ENCODE peak calls at places on chromosomes 5 and 9, in eight cellular contexts. R, Z, I, H, Y, O, D and L are unnamed samples. For H3K27me3, the result is how much of the 10 kb centered on the place peaks cover.

GRCh38 chr9:33913541-33913940 is 96.6 kb downstream of the UBE2R2 start:
- DNase-seq in R (no peak), Z (no peak), I (no peak), H (no peak), Y (no peak), O (no peak), D (no peak), L (no peak)

GRCh38 chr5:136404616-136405015 is 39.3 kb upstream of the TRPC7 start:
- DNase-seq in R (no peak), Z (no peak), I (no peak), H (no peak), Y (no peak), O (no peak), D (no peak), L (no peak)

GRCh38 chr5:33166522-33166921 is 274.2 kb upstream of the TARS1 start:
- DNase-seq in R (no peak), Z (no peak), I (no peak), H (no peak), Y (no peak), O (no peak), D (no peak), L (no peak)

GRCh38 chr5:173691931-173692330 is 75.5 kb upstream of the BOD1 start:
- DNase-seq in R (no peak), Z (no peak), I (no peak), H (no peak), Y (no peak), O (no peak), D (no peak), L (no peak)

GRCh38 chr5:83084336-83084735 is 7.0 kb downstream of the XRCC4 start:
- DNase-seq in R (no peak), Z (no peak), I (no peak), H (no peak), Y (no peak), O (no peak), D (no peak), L (no peak)

GRCh38 chr5:52491071-52491828 is 296.5 kb upstream of the ITGA1 start:
- DNase-seq in R (no peak), Z (no peak), I (no peak), H (no peak), Y (no peak), O (no peak), D (no peak), L (no peak)

GRCh38 chr9:10613413-10613812 is 611 bp upstream of the PTPRD start:
- DNase-seq in R (no peak), Z (no peak), I (no peak), H (no peak), Y (no peak), O (no peak), D (no peak), L (no peak)

GRCh38 chr5:93062548-93062947 is 518.5 kb downstream of the NR2F1-AS1 start:
- DNase-seq in R (no peak), Z (no peak), I (no peak), H (no peak), Y (no peak), O (no peak), D (no peak), L (no peak)

GRCh38 chr9:84141762-84142370 is 161.3 kb downstream of the RMI1 start:
- DNase-seq in R (no peak), Z (no peak), I (no peak), H (no peak), Y (no peak), O (no peak), D (no peak), L (no peak)

GRCh38 chr5:86909461-86909881 is 291.7 kb downstream of the COX7C start:
- DNase-seq in R (peak), Z (no peak), I (no peak), H (no peak), Y (no peak), O (no peak), D (no peak), L (peak)

GRCh38 chr5:29263836-29264235 is 1929.7 kb upstream of the CDH6 start:
- DNase-seq in R (no peak), Z (no peak), I (no peak), H (no peak), Y (no peak), O (no peak), D (no peak), L (no peak)

GRCh38 chr5:88780731-88781130 is 102.3 kb downstream of the MEF2C start:
- DNase-seq in R (no peak), Z (no peak), I (no peak), H (no peak), Y (no peak), O (no peak), D (no peak), L (no peak)

GRCh38 chr9:16267336-16268036 is 603.0 kb downstream of the BNC2 start:
- DNase-seq in R (peak), Z (no peak), I (no peak), H (no peak), Y (no peak), O (no peak), D (no peak), L (no peak)

GRCh38 chr5:96017951-96018350 is 56.3 kb upstream of the ELL2 start:
- DNase-seq in R (peak), Z (no peak), I (no peak), H (no peak), Y (no peak), O (no peak), D (no peak), L (peak)

GRCh38 chr5:106454651-106455415 is 1215.9 kb downstream of the EFNA5 start:
- DNase-seq in R (peak), Z (no peak), I (no peak), H (peak), Y (no peak), O (no peak), D (no peak), L (no peak)

GRCh38 chr5:167849874-167850273 is 441.6 kb upstream of the WWC1 start:
- DNase-seq in R (no peak), Z (no peak), I (no peak), H (no peak), Y (no peak), O (no peak), D (no peak), L (no peak)

GRCh38 chr5:179127136-179128040 is 67.2 kb downstream of the ZNF354C start:
- DNase-seq in R (no peak), Z (peak), I (no peak), H (no peak), Y (no peak), O (no peak), D (no peak), L (no peak)

GRCh38 chr9:112059145-112059979 is 115.7 kb downstream of the SUSD1 start:
- DNase-seq in R (peak), Z (no peak), I (no peak), H (peak), Y (no peak), O (no peak), D (peak), L (peak)

DNA sequence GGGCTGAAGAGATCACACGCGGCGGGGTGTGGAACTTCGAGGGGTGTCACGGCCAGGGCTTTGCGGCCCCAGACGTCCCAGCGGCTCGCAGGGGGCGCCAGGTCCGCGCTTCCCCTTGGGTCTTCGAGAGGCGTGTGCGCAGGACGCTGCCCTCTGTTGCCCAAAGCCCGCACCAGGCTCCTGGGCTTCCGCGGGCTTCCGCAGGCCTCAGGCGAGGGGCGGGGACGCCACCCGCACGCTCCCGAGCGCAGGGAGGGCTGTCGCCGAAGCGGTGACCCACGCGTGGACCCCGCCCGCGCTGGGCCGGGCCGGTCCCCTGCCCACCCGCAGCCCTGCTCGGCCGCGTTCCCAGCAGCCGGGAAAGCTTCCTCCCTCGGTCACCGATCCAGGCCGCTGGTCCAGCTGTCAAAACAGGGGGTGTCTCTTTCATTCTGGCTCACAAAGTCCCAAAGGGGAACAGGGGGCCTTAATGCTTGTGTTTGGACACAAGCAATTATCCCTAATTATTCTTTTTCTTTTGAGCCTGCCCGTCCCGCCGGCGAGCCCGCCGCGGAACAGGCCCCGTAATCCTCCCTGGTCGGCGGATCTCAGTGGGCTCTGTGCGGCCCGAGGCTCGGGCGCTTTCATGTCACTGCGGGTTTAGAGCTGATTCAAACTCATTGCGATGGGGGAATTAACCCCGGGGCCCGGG is 60.6 kb downstream of the TMEM174 start:
- DNase-seq in R (peak), Z (no peak), I (no peak), H (no peak), Y (no peak), O (peak), D (no peak), L (no peak)
- H3K27me3 ChIP-seq in R (under half), Z (half or more), I (under half), H (under half), Y (under half), O (under half), D (half or more), L (under half)

DNA sequence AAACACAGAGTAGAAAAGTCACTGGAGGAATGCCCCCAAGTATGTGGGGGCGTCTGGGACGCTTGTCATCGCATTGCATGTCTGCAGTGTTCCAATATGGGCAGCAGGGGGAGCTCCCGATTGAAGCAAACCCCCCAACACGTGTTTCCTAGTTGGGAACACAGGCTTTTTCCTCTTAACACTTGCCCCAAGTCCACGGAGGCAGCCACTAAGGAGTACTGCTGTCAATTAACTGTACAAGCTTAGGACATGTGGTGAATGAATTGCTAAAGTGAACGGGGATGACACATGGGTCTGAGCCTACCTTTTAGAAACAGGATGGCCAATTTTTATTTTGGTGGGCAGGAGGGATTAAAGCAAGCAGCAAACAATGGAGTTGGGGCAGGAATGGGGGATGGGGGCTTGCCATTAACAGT is 2.2 kb downstream of the GABRB2 start:
- DNase-seq in R (peak), Z (no peak), I (no peak), H (peak), Y (no peak), O (no peak), D (peak), L (no peak)
- H3K27me3 ChIP-seq in R (half or more), Z (half or more), I (under half), H (under half), Y (under half), O (under half), D (under half), L (under half)

DNA sequence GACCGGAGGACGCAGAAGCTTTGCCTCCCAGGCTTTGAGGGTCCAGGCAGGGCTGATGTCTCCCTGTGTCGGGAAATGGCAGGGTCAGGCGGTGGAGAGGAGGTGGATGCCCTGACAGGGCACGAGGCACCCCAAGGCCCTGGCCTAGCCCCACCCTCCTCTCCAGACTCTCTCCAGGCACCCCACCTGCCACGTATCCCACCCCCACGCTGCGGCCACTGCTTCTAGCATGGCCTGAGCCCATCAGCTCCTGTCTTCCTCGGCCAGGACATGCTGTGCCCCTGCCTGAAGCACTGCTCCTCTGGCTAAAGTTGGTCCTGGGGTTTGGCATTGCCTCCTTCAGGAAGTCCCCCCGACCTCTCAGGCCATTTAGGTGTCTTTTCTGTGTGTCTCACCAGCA is 64.2 kb upstream of the RXRA start:
- DNase-seq in R (no peak), Z (no peak), I (no peak), H (no peak), Y (no peak), O (no peak), D (no peak), L (no peak)
- H3K27me3 ChIP-seq in R (half or more), Z (under half), I (under half), H (under half), Y (under half), O (under half), D (under half), L (under half)

DNA sequence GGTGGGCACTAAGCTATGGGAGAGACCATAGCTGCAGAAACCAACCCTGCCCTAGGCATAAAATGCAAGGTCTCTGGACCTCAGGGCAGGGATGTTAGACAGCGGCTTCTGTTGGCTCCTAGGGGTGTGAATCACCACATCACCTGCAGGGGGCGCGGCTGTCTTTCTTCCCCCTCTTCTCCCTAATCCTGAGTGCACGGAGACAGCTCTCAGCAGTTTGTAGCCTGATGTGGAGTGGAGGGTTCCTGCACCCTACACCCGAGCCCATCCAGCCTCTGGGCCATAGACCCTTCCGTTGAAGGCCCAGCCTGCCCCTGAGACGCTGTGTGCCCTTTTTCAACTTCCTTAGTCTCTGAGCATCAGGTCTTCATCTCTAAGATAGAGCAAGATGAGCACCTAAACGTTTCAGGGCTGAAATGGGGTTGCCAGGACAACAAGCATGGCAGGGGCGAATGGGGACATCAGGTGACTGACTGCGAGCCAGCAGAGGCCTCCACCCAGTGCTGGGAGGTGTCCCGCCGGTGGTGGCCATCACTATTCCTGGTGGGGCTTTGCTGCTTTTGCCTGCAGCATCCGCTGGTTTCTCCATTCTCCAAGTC is 2.3 kb upstream of the SEC16A start:
- DNase-seq in R (peak), Z (peak), I (peak), H (peak), Y (peak), O (peak), D (peak), L (peak)
- H3K27me3 ChIP-seq in R (under half), Z (under half), I (under half), H (under half), Y (under half), O (under half), D (under half), L (under half)